ENCODE peak calls at places on chromosomes 6 and 20, in six cellular contexts. One of them, this sample, is unnamed.

GRCh38 chr6:43247115-43247999 is 4.1 kb downstream of the TTBK1 start:
- DNase-seq in GM12878: no peak
- DNase-seq in A549: peak
- DNase-seq in endothelial cell of umbilical vein: peak
- DNase-seq in K562: peak
- DNase-seq in HepG2: peak
- DNase-seq in this sample: no peak

GRCh38 chr6:87054143-87054833 is 40.6 kb downstream of the CGA start:
- DNase-seq in A549: no peak
- DNase-seq in K562: no peak
- DNase-seq in GM12878: no peak
- DNase-seq in endothelial cell of umbilical vein: no peak
- DNase-seq in HepG2: no peak
- DNase-seq in this sample: no peak

GRCh38 chr6:109241199-109241598 is 141.1 kb downstream of the CD164 start:
- DNase-seq in K562: no peak
- DNase-seq in endothelial cell of umbilical vein: no peak
- DNase-seq in A549: no peak
- DNase-seq in HepG2: no peak
- DNase-seq in GM12878: no peak
- DNase-seq in this sample: peak

GRCh38 chr6:53928641-53929339 is 134.0 kb downstream of the LRRC1 start:
- DNase-seq in K562: no peak
- DNase-seq in A549: no peak
- DNase-seq in GM12878: no peak
- DNase-seq in HepG2: peak
- DNase-seq in endothelial cell of umbilical vein: peak
- DNase-seq in this sample: peak

GRCh38 chr6:103154779-103155572 is 1704.7 kb downstream of the HACE1 start:
- DNase-seq in endothelial cell of umbilical vein: no peak
- DNase-seq in A549: no peak
- DNase-seq in HepG2: no peak
- DNase-seq in GM12878: no peak
- DNase-seq in K562: no peak
- DNase-seq in this sample: no peak

GRCh38 chr6:105978113-105978512 is 108.0 kb upstream of the PRDM1 start:
- DNase-seq in HepG2: no peak
- DNase-seq in endothelial cell of umbilical vein: no peak
- DNase-seq in GM12878: no peak
- DNase-seq in K562: no peak
- DNase-seq in A549: no peak
- DNase-seq in this sample: no peak

GRCh38 chr6:85642774-85643529 is at the start of gene SYNCRIP:
- DNase-seq in endothelial cell of umbilical vein: peak
- DNase-seq in A549: peak
- DNase-seq in GM12878: peak
- DNase-seq in HepG2: peak
- DNase-seq in K562: peak
- DNase-seq in this sample: peak

GRCh38 chr6:106275692-106276091 is 49.9 kb downstream of the ATG5 start:
- DNase-seq in GM12878: no peak
- DNase-seq in A549: no peak
- DNase-seq in endothelial cell of umbilical vein: no peak
- DNase-seq in HepG2: no peak
- DNase-seq in K562: no peak
- DNase-seq in this sample: no peak

GRCh38 chr6:154497118-154497517 is 13.4 kb downstream of the CNKSR3 start:
- DNase-seq in HepG2: no peak
- DNase-seq in A549: no peak
- DNase-seq in endothelial cell of umbilical vein: no peak
- DNase-seq in K562: no peak
- DNase-seq in GM12878: no peak
- DNase-seq in this sample: no peak

GRCh38 chr6:167849846-167850459 is 23.2 kb downstream of the AFDN start:
- DNase-seq in GM12878: no peak
- DNase-seq in HepG2: peak
- DNase-seq in endothelial cell of umbilical vein: peak
- DNase-seq in K562: no peak
- DNase-seq in A549: peak
- DNase-seq in this sample: no peak

GRCh38 chr6:159608961-159609673 is 83.9 kb downstream of the SOD2 start:
- DNase-seq in GM12878: no peak
- DNase-seq in HepG2: peak
- DNase-seq in A549: peak
- DNase-seq in K562: peak
- DNase-seq in endothelial cell of umbilical vein: no peak
- DNase-seq in this sample: peak

GRCh38 chr6:72953901-72954494 is 271.3 kb downstream of the KHDC1L start:
- DNase-seq in HepG2: no peak
- DNase-seq in GM12878: no peak
- DNase-seq in A549: no peak
- DNase-seq in endothelial cell of umbilical vein: peak
- DNase-seq in K562: peak
- DNase-seq in this sample: no peak
- TF ChIP-seq MYC in HepG2: no peak
- TF ChIP-seq MYC in GM12878: no peak
- TF ChIP-seq MYC in A549: no peak
- TF ChIP-seq MYC in endothelial cell of umbilical vein: no peak
- TF ChIP-seq MYC in K562: no peak
- TF ChIP-seq MYC in this sample: no peak

DNA sequence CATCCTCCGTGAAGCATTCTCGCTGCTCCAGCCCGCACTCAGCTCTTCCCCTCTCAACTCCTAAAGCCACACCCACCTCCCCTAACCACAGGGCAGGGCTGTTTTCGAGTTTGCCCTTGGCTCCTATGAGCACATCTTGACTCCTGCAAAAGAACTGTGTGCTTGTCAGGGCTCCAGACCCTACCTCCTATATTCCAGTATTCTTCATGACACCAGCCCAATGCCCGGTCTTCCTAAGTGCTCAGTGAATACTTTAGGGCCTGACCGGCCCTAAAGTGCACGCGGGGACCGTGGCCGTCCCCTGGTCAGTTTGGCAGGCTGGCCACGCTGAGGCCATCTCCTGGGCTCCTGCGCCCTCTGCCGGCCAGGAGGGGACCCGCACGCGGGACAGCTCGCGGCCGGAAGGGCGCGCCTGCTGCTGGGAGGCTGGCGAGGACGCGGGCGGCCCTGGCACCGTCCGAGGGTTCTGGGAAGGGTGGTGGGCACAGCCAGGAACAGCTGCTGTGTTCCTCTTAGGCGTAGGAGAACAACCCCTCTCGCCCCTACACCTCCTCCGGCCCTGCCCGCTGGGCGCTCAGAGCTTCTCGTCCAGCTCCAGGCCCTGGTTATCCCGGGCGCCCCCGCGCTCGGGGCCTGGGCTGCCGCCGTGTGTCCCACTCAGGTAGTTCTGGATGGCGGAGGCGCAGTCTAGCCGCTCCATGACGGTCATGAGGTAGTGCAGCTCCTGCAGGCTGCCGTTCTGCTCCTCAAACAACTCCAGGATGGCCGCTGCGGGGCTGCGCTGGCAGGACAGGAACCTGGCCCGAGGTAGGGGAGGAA is 11.0 kb downstream of the UNC5CL start:
- DNase-seq in HepG2: peak
- DNase-seq in endothelial cell of umbilical vein: peak
- DNase-seq in K562: peak
- DNase-seq in GM12878: peak
- DNase-seq in A549: peak
- DNase-seq in this sample: peak
- TF ChIP-seq POLR2A in HepG2: no peak
- TF ChIP-seq POLR2A in endothelial cell of umbilical vein: no peak
- TF ChIP-seq POLR2A in K562: no peak
- TF ChIP-seq POLR2A in GM12878: peak
- TF ChIP-seq POLR2A in A549: no peak
- TF ChIP-seq POLR2A in this sample: no peak

DNA sequence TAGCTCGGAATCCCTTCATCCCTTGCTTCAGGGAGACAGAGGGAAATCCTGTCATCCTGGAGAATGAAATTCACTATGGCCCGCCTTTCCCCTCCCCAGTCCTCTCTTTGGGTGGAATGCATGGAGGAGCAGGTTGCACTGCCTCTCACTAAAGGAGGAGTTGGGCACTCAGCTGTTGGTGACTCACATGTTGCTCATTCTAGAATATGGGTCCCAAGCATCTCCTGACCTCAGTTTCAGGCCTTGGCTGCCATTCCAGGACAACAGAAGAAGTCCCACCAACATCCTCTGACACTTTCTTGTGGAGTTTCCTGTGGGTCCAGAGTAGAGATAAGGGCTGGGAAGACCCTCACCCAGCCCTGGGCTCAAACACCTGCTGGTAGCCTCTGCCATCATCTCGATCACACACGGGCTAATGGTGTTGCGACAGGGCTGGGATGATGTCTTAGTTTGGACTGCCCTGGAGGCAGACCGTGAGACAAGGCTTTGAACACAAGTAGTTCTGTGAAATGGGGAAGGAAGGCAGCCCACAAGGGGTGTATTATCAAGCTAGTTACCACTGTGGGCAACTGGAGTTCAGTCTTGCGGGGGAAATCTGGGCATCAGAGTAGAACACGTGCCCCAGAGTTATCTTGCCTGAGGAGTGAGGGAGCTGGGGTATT is 52.4 kb upstream of the RNF24 start:
- DNase-seq in K562: no peak
- DNase-seq in HepG2: no peak
- DNase-seq in A549: no peak
- DNase-seq in endothelial cell of umbilical vein: peak
- DNase-seq in GM12878: no peak
- DNase-seq in this sample: peak
- TF ChIP-seq MYC in K562: no peak
- TF ChIP-seq MYC in HepG2: no peak
- TF ChIP-seq MYC in A549: no peak
- TF ChIP-seq MYC in endothelial cell of umbilical vein: no peak
- TF ChIP-seq MYC in GM12878: no peak
- TF ChIP-seq MYC in this sample: peak

GRCh38 chr20:58222446-58222845 is 6.0 kb downstream of the ANKRD60 start:
- DNase-seq in endothelial cell of umbilical vein: no peak
- DNase-seq in HepG2: no peak
- DNase-seq in A549: no peak
- DNase-seq in K562: no peak
- DNase-seq in GM12878: no peak
- DNase-seq in this sample: no peak

GRCh38 chr20:58224097-58224496 is 4.4 kb downstream of the ANKRD60 start:
- DNase-seq in K562: no peak
- DNase-seq in endothelial cell of umbilical vein: no peak
- DNase-seq in HepG2: no peak
- DNase-seq in A549: no peak
- DNase-seq in GM12878: no peak
- DNase-seq in this sample: no peak

GRCh38 chr20:58224974-58225373 is 3.5 kb downstream of the ANKRD60 start:
- DNase-seq in HepG2: no peak
- DNase-seq in A549: no peak
- DNase-seq in GM12878: no peak
- DNase-seq in K562: no peak
- DNase-seq in endothelial cell of umbilical vein: no peak
- DNase-seq in this sample: no peak

GRCh38 chr20:58225490-58226200 is 2.8 kb downstream of the ANKRD60 start:
- DNase-seq in A549: no peak
- DNase-seq in endothelial cell of umbilical vein: no peak
- DNase-seq in HepG2: no peak
- DNase-seq in K562: no peak
- DNase-seq in GM12878: no peak
- DNase-seq in this sample: no peak

DNA sequence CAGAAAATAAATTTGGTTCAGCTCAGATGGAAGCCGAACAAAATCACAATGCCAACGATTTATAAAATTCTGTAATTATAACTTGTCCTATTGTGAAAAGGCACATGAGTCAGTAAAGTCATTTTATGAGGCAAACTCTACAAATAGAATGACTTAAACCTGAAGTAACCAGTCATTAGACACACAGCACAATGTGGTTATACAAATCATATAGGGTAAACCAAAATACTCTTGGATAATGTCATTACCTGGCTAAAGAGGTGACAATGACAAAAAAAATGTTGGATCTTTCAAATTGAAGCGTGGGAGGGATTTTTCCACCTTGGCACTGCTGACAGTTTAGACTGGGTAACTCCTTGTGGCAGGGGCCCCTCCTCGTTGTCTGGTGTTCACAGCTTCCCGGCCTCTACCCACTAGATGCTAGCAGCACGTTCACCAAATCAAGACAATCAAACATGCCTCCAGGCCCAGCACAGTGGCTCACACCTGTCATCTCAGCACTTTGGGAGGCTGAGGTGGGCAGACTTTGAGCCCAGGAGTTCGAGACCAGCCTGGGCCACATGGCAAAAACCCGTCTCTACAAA is 5.0 kb downstream of the ANKRD60 start:
- DNase-seq in endothelial cell of umbilical vein: no peak
- DNase-seq in A549: no peak
- DNase-seq in HepG2: no peak
- DNase-seq in K562: no peak
- DNase-seq in GM12878: no peak
- DNase-seq in this sample: no peak
- TF ChIP-seq POLR2A in endothelial cell of umbilical vein: no peak
- TF ChIP-seq POLR2A in A549: no peak
- TF ChIP-seq POLR2A in HepG2: no peak
- TF ChIP-seq POLR2A in K562: no peak
- TF ChIP-seq POLR2A in GM12878: no peak
- TF ChIP-seq POLR2A in this sample: no peak

GRCh38 chr20:54002056-54002575 is 68.3 kb downstream of the BCAS1 start:
- DNase-seq in HepG2: no peak
- DNase-seq in endothelial cell of umbilical vein: no peak
- DNase-seq in GM12878: no peak
- DNase-seq in K562: no peak
- DNase-seq in A549: no peak
- DNase-seq in this sample: no peak

GRCh38 chr20:54004397-54004940 is 65.9 kb downstream of the BCAS1 start:
- DNase-seq in HepG2: no peak
- DNase-seq in A549: no peak
- DNase-seq in GM12878: peak
- DNase-seq in K562: no peak
- DNase-seq in endothelial cell of umbilical vein: no peak
- DNase-seq in this sample: no peak

GRCh38 chr20:54002741-54003140 is 67.7 kb downstream of the BCAS1 start:
- DNase-seq in GM12878: no peak
- DNase-seq in K562: no peak
- DNase-seq in HepG2: no peak
- DNase-seq in A549: no peak
- DNase-seq in endothelial cell of umbilical vein: no peak
- DNase-seq in this sample: no peak

GRCh38 chr20:54000914-54001313 is 69.5 kb downstream of the BCAS1 start:
- DNase-seq in HepG2: no peak
- DNase-seq in GM12878: no peak
- DNase-seq in endothelial cell of umbilical vein: no peak
- DNase-seq in A549: no peak
- DNase-seq in K562: no peak
- DNase-seq in this sample: no peak

GRCh38 chr20:54005524-54005923 is 64.9 kb downstream of the BCAS1 start:
- DNase-seq in GM12878: no peak
- DNase-seq in HepG2: no peak
- DNase-seq in endothelial cell of umbilical vein: no peak
- DNase-seq in A549: no peak
- DNase-seq in K562: no peak
- DNase-seq in this sample: no peak
- TF ChIP-seq MYC in GM12878: no peak
- TF ChIP-seq MYC in HepG2: no peak
- TF ChIP-seq MYC in endothelial cell of umbilical vein: no peak
- TF ChIP-seq MYC in A549: no peak
- TF ChIP-seq MYC in K562: no peak
- TF ChIP-seq MYC in this sample: no peak

GRCh38 chr6:32177788-32178546 is at the start of gene RNF5:
- DNase-seq in endothelial cell of umbilical vein: peak
- DNase-seq in HepG2: peak
- DNase-seq in K562: peak
- DNase-seq in A549: peak
- DNase-seq in GM12878: peak
- DNase-seq in this sample: peak
- TF ChIP-seq POLR2A in endothelial cell of umbilical vein: no peak
- TF ChIP-seq POLR2A in HepG2: peak
- TF ChIP-seq POLR2A in K562: peak
- TF ChIP-seq POLR2A in A549: no peak
- TF ChIP-seq POLR2A in GM12878: no peak
- TF ChIP-seq POLR2A in this sample: peak

This sample was measured in NB4.